ENCODE peak calls at places on chromosomes 3 and 15, in four cellular contexts. V is dorsolateral prefrontal cortex; S is stimulated activated CD4-positive, alpha-beta T cell treated with anti-CD3 and anti-CD28 coated beads, Interleukin-4, amount 100 ng/mL, for 48 hours; L is RPMI8226. E is an unnamed sample.
A peak's percentile ranks its signal among the peaks of the same experiment; 100 is the strongest.

GRCh38 chr3:81352867-81353266 is 408.6 kb downstream of the GBE1 start:
- DNase-seq in L (peak; percentile 8), S (no peak), V (no peak), E (no peak)

GRCh38 chr3:174322789-174323188 is 536.3 kb upstream of the NAALADL2 start:
- DNase-seq in S (no peak), L (no peak), V (no peak), E (no peak)

GRCh38 chr3:23664459-23664858 is 141.3 kb upstream of the UBE2E1 start:
- DNase-seq in S (no peak), L (no peak), V (no peak), E (no peak)

GRCh38 chr15:100759698-100760356 is 119.8 kb upstream of the ALDH1A3 start:
- DNase-seq in S (no peak), L (no peak), V (no peak), E (no peak)

GRCh38 chr15:68817304-68818087 is 3.2 kb downstream of the ANP32A start:
- DNase-seq in V (no peak), S (peak; percentile 63), L (peak; percentile 88), E (no peak)

GRCh38 chr3:185561958-185562357 is 9.6 kb upstream of the LIPH start:
- DNase-seq in L (no peak), V (no peak), S (no peak), E (no peak)

GRCh38 chr15:90287096-90287495 is 21.6 kb downstream of the NGRN start:
- DNase-seq in L (no peak), S (no peak), V (no peak), E (no peak)

GRCh38 chr3:10299679-10300078 is 6.9 kb upstream of the GHRL start:
- DNase-seq in S (no peak), L (no peak), V (no peak), E (no peak)

GRCh38 chr3:69084326-69084667 is 440 bp upstream of the ARL6IP5 start:
- DNase-seq in S (no peak), V (no peak), L (no peak), E (no peak)

GRCh38 chr3:142216321-142216720 is 9.1 kb downstream of the GK5 start:
- DNase-seq in S (no peak), L (no peak), V (no peak), E (no peak)

GRCh38 chr3:56970401-56971002 is 90.0 kb upstream of the SPATA12 start:
- DNase-seq in V (no peak), L (no peak), S (no peak), E (no peak)

GRCh38 chr3:36305929-36306520 is 74.3 kb upstream of the STAC start:
- DNase-seq in L (no peak), S (no peak), V (no peak), E (no peak)

GRCh38 chr3:106242779-106243178 is 374.0 kb upstream of the CBLB start:
- DNase-seq in S (no peak), L (peak; percentile 71), V (no peak), E (no peak)

GRCh38 chr3:170277833-170278586 is 55.8 kb downstream of the PRKCI start:
- DNase-seq in S (no peak), V (no peak), L (peak; percentile 67), E (no peak)

GRCh38 chr3:187963677-187964385 is 190.1 kb upstream of the LPP start:
- DNase-seq in V (no peak), S (no peak), L (no peak), E (no peak)

GRCh38 chr15:58805095-58805494 is 34.0 kb downstream of the MINDY2 start:
- DNase-seq in L (no peak), S (no peak), V (no peak), E (no peak)

GRCh38 chr15:77944002-77944867 is 133.3 kb downstream of the TBC1D2B start:
- DNase-seq in S (peak; percentile 43), L (no peak), V (no peak), E (peak; percentile 41)

GRCh38 chr3:129040039-129040336 is 20.6 kb upstream of the GP9 start:
- DNase-seq in L (no peak), V (no peak), S (no peak), E (no peak)

GRCh38 chr3:16309558-16309957 is 44.5 kb downstream of the OXNAD1 start:
- DNase-seq in S (no peak), V (no peak), L (no peak), E (peak; percentile 27)

GRCh38 chr15:78061963-78062427 is 15.5 kb downstream of the TBC1D2B start:
- DNase-seq in L (peak; percentile 61), V (no peak), S (no peak), E (no peak)

GRCh38 chr15:93236924-93237323 is 147.9 kb upstream of the RGMA start:
- DNase-seq in V (no peak), L (no peak), S (no peak), E (no peak)